ENCODE peak calls at places on chromosomes 11 and 22, in five cellular contexts. X is tibial nerve, S is A549, W is ovary, F is sigmoid colon. O is an unnamed sample. For H3K4me1, the result is how much of the 10 kb centered on the place peaks cover.

GRCh38 chr11:69869311-69869939 is 50.2 kb upstream of the FGF3 start:
- DNase-seq in X (no peak), S (no peak), W (no peak), F (peak), O (no peak)

GRCh38 chr11:29162490-29162889 is 854.3 kb downstream of the KCNA4 start:
- DNase-seq in X (no peak), S (no peak), W (no peak), F (no peak), O (no peak)

GRCh38 chr11:39236916-39237315 is 2222.5 kb downstream of the LRRC4C start:
- DNase-seq in X (no peak), S (peak), W (no peak), F (no peak), O (no peak)

GRCh38 chr22:49975543-49976389 is 15.2 kb downstream of the PIM3 start:
- DNase-seq in X (no peak), S (peak), W (peak), F (peak), O (peak)

GRCh38 chr22:23677701-23677995 is 13.2 kb upstream of the RGL4 start:
- DNase-seq in X (no peak), S (no peak), W (no peak), F (peak), O (no peak)

GRCh38 chr11:123308077-123308476 is 113.0 kb upstream of the CLMP start:
- DNase-seq in X (no peak), S (no peak), W (no peak), F (no peak), O (no peak)

GRCh38 chr22:36365020-36365411 is 22.8 kb downstream of the MYH9 start:
- DNase-seq in X (no peak), S (peak), W (peak), F (peak), O (no peak)

GRCh38 chr11:127926721-127927120 is 660.6 kb downstream of the ETS1 start:
- DNase-seq in X (no peak), S (no peak), W (no peak), F (no peak), O (no peak)

GRCh38 chr11:29129850-29130249 is 887.0 kb downstream of the KCNA4 start:
- DNase-seq in X (no peak), S (peak), W (no peak), F (no peak), O (no peak)

GRCh38 chr22:46763051-46763705 is 728 bp downstream of the TBC1D22A start:
- DNase-seq in X (peak), S (no peak), W (no peak), F (peak), O (no peak)

GRCh38 chr22:37431811-37432707 is 4.8 kb upstream of the ELFN2 start:
- DNase-seq in X (no peak), S (peak), W (no peak), F (no peak), O (no peak)

GRCh38 chr11:117768506-117768905 is 28.5 kb downstream of the DSCAML1 start:
- DNase-seq in X (no peak), S (no peak), W (no peak), F (no peak), O (no peak)

GRCh38 chr22:25403752-25404471 is 160.6 kb upstream of the GRK3 start:
- DNase-seq in X (no peak), S (peak), W (no peak), F (peak), O (no peak)

GRCh38 chr11:129141748-129142475 is 50.2 kb downstream of the ARHGAP32 start:
- DNase-seq in X (no peak), S (no peak), W (no peak), F (no peak), O (no peak)

GRCh38 chr11:134276396-134277175 is 407 bp downstream of the GLB1L3 start:
- DNase-seq in X (no peak), S (no peak), W (no peak), F (no peak), O (peak)

GRCh38 chr11:70716986-70717775 is 318.9 kb downstream of the CTTN start:
- DNase-seq in X (no peak), S (no peak), W (no peak), F (no peak), O (no peak)

GRCh38 chr11:130478881-130479280 is 30.4 kb downstream of the ADAMTS15 start:
- DNase-seq in X (no peak), S (no peak), W (no peak), F (no peak), O (no peak)

GRCh38 chr22:22584722-22585121 is 25.7 kb upstream of the PRAME start:
- DNase-seq in X (no peak), S (no peak), W (no peak), F (no peak), O (no peak)

GRCh38 chr11:123061403-123062157 is at the start of gene HSPA8:
- DNase-seq in X (peak), S (peak), W (peak), F (peak), O (peak)

GRCh38 chr11:119441898-119442243 is 18.9 kb upstream of the THY1 start:
- DNase-seq in X (no peak), S (no peak), W (no peak), F (no peak), O (no peak)

GRCh38 chr11:19946681-19947080 is 213.6 kb downstream of the DBX1 start:
- DNase-seq in X (no peak), S (no peak), W (no peak), F (no peak), O (no peak)

GRCh38 chr11:127931811-127932210 is 655.5 kb downstream of the ETS1 start:
- DNase-seq in X (no peak), S (no peak), W (no peak), F (no peak), O (no peak)

GRCh38 chr11:11973866-11974265 is 34.6 kb downstream of the DKK3 start:
- DNase-seq in X (no peak), S (no peak), W (no peak), F (peak), O (no peak)

GRCh38 chr11:59137190-59137589 is 5.5 kb upstream of the FAM111A start:
- DNase-seq in X (no peak), S (no peak), W (no peak), F (no peak), O (no peak)

GRCh38 chr22:27148886-27149470 is 491.6 kb downstream of the MIAT start:
- DNase-seq in X (no peak), S (no peak), W (no peak), F (no peak), O (no peak)

GRCh38 chr22:46812786-46813185 is 50.3 kb downstream of the TBC1D22A start:
- DNase-seq in X (no peak), S (no peak), W (no peak), F (no peak), O (no peak)

GRCh38 chr11:394034-394857 is at the start of gene PKP3:
- DNase-seq in X (no peak), S (peak), W (no peak), F (no peak), O (peak)

GRCh38 chr22:25487508-25487907 is 77.0 kb upstream of the GRK3 start:
- DNase-seq in X (no peak), S (no peak), W (no peak), F (no peak), O (no peak)

GRCh38 chr11:12698049-12698448 is 23.8 kb downstream of the TEAD1 start:
- DNase-seq in X (no peak), S (no peak), W (no peak), F (no peak), O (no peak)

GRCh38 chr22:43128928-43129424 is 14.2 kb downstream of the MCAT start:
- DNase-seq in X (no peak), S (no peak), W (no peak), F (no peak), O (no peak)

GRCh38 chr11:77052531-77052930 is 14.2 kb upstream of the CAPN5 start:
- DNase-seq in X (no peak), S (no peak), W (no peak), F (no peak), O (no peak)

GRCh38 chr11:2295971-2296912 is 5.5 kb downstream of the C11orf21 start:
- DNase-seq in X (no peak), S (no peak), W (no peak), F (peak), O (peak)

GRCh38 chr22:19761022-19761499 is 483 bp downstream of the TBX1 start:
- DNase-seq in X (no peak), S (no peak), W (no peak), F (no peak), O (no peak)

GRCh38 chr22:39332441-39333064 is 13.1 kb upstream of the RPL3 start:
- DNase-seq in X (no peak), S (no peak), W (no peak), F (no peak), O (no peak)

GRCh38 chr11:60396382-60396781 is at the start of gene MS4A14:
- DNase-seq in X (no peak), S (no peak), W (no peak), F (no peak), O (no peak)

GRCh38 chr11:97570636-97571035 is 1180.8 kb downstream of the JRKL start:
- DNase-seq in X (no peak), S (no peak), W (no peak), F (no peak), O (no peak)

DNA sequence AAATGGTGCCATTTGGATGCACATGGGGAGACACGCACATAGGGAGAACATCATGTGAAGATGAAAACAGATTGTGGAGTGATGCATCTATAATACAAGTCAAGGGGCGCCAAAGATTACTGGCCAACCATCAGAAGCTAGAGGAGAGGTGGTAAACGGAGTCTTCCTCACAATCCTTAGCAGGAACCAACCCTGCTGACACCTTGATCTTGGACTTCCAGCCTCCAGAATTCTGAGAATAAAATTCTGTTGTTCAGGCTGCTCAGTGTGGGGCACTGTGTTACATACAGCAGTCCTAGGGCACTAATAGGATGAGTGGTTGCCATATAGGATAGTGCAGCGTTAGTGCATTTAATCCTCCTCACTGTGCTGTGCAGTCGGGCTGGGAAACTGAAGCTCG is 8.0 kb upstream of the SEC14L4 start:
- DNase-seq in X (no peak), S (no peak), W (no peak), F (no peak), O (no peak)
- H3K27ac ChIP-seq in X (no peak), S (no peak), W (no peak), F (no peak), O (no peak)

GRCh38 chr11:113176971-113177370 is 137.4 kb upstream of the TTC12 start:
- DNase-seq in X (no peak), S (no peak), W (no peak), F (no peak), O (no peak)

GRCh38 chr11:113179181-113179701 is 135.1 kb upstream of the TTC12 start:
- DNase-seq in X (no peak), S (no peak), W (no peak), F (no peak), O (no peak)

GRCh38 chr11:113178671-113179070 is 135.7 kb upstream of the TTC12 start:
- DNase-seq in X (no peak), S (no peak), W (no peak), F (no peak), O (no peak)

GRCh38 chr11:113176561-113176960 is 137.8 kb upstream of the TTC12 start:
- DNase-seq in X (no peak), S (no peak), W (no peak), F (no peak), O (no peak)

GRCh38 chr11:113177596-113178115 is 136.7 kb upstream of the TTC12 start:
- DNase-seq in X (no peak), S (no peak), W (no peak), F (no peak), O (no peak)
- H3K4me1 ChIP-seq in X (under half), S (under half), W (under half), F (under half), O (under half)

GRCh38 chr11:125070699-125071254 is 7.7 kb downstream of the SLC37A2 start:
- DNase-seq in X (peak), S (no peak), W (peak), F (peak), O (peak)
- TF ChIP-seq EP300 in X (peak), S (no peak), W (no peak), F (peak), O (no peak)

GRCh38 chr11:63938481-63939350 is at the start of gene NAA40:
- DNase-seq in X (peak), S (peak), W (peak), F (peak), O (peak)
- H3K27ac ChIP-seq in X (peak), S (peak), W (peak), F (peak), O (peak)

DNA sequence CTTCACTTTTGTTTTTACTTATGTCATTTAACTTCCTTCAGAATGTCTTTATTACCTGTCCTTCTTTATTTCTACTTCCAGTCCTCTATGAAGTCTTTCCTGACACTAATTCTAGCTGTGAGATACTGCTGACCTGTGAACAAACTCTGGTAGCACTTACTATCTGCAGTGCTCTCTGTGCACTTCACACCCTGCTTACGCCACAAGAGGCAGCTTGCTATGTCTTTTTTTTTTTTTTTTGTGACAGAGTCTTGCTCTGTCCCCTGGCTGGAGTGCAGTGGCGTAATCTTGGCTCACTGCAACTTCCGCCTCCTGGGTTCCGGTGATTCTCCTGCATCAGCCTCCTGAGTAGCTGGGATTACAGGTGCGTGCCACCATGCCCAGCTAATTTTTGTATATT is 10.7 kb downstream of the STIM1 start:
- DNase-seq in X (no peak), S (no peak), W (no peak), F (no peak), O (peak)
- H3K4me1 ChIP-seq in X (under half), S (under half), W (under half), F (under half), O (half or more)

GRCh38 chr11:102546923-102547471 is 16.4 kb upstream of the MMP7 start:
- DNase-seq in X (no peak), S (no peak), W (no peak), F (no peak), O (no peak)
- TF ChIP-seq EP300 in X (no peak), S (no peak), W (no peak), F (no peak), O (no peak)

DNA sequence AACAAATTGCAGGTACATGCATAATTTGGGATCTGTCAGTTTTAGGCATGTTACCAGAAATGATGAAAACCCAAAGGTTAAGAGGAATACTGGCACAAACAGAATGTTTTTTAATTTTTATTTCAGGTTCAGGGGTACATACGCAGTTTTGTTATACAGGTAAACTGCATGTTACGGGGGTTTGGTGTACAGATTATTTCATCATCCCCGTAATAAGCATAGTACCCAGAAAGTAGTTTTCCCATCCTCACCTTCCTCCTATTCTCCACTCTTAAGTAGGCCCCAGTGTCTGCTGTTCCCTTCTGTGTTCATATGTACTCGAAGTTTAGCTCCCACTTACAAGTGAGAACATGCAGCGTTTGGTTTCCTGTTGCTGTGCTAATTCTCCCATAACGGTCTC is 33.0 kb downstream of the PI4KA start:
- DNase-seq in X (no peak), S (no peak), W (no peak), F (no peak), O (no peak)
- H3K27ac ChIP-seq in X (no peak), S (no peak), W (no peak), F (no peak), O (no peak)

GRCh38 chr11:27291302-27291889 is 71.6 kb downstream of the CCDC34 start:
- DNase-seq in X (no peak), S (peak), W (no peak), F (no peak), O (no peak)
- H3K4me1 ChIP-seq in X (under half), S (under half), W (under half), F (under half), O (under half)

GRCh38 chr11:22115470-22116037 is 77.3 kb upstream of the ANO5 start:
- DNase-seq in X (no peak), S (no peak), W (no peak), F (no peak), O (no peak)
- TF ChIP-seq EP300 in X (no peak), S (no peak), W (no peak), F (no peak), O (no peak)

DNA sequence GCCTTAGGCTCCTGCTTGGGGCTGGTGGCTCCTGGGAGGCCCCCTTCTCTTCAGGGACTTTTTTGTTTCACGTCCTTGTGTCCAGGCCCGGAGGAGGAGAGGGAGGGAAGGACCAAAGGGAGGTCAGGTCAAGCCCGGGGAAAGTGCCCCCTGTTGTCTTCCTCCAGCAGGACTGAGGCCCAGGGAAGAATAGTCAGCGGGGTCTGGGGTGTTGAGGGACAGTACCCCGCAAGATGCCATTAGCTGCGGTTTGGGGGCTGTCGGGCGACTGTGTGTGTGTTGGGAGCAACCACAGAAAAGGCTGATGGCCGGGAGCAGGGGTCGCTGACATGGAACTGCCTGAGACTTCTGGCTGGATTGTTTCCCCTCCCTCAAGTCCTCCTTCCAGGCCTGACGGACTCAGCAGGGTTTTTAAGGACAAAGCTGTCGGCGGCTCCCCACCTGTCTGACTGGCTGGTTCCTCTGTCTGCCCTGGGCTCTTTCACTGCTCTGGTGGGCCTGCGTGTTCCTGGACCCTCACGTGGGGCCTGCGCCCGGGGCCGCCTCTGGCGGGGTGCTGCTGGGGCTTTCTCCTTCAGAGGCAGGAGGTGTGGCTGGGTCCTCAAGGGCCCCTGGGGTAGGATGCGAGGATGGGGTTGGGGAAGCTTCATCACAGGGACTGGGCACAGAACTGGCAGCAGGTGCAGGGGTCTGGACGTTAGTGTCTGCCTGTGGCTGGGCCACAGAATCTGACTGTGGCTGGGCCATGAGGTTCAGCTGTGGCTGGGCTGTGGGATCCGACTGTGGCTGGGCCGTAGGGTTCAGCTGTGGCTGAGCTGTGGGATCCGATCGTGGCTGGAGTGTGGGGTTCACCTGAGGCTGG is 1.5 kb downstream of the GPR152 start:
- DNase-seq in X (no peak), S (no peak), W (no peak), F (no peak), O (no peak)
- H3K27ac ChIP-seq in X (no peak), S (no peak), W (no peak), F (no peak), O (peak)